ENCODE peak calls at places on chromosomes 16 and 17, in eight cellular contexts. One of them, this sample, is unnamed.

GRCh38 chr17:40485851-40486512 is 15.4 kb downstream of the TNS4 start:
- DNase-seq in kidney tubule cell: peak; percentile 96
- DNase-seq in stimulated activated CD4-positive, alpha-beta T cell treated with anti-CD3 and anti-CD28 coated beads, Interleukin-1b, Interleukin-23, amount 100 ng/mL, for 24 hours: no peak
- DNase-seq in neural progenitor cell: no peak
- DNase-seq in lung microvascular endothelial cell: no peak
- DNase-seq in RWPE1: peak; percentile 84
- DNase-seq in DMS153: peak; percentile 37
- DNase-seq in A172: peak; percentile 98
- DNase-seq in this sample: no peak

GRCh38 chr16:49558451-49558850 is 184.8 kb downstream of the C16orf78 start:
- DNase-seq in RWPE1: no peak
- DNase-seq in stimulated activated CD4-positive, alpha-beta T cell treated with anti-CD3 and anti-CD28 coated beads, Interleukin-1b, Interleukin-23, amount 100 ng/mL, for 24 hours: no peak
- DNase-seq in lung microvascular endothelial cell: no peak
- DNase-seq in neural progenitor cell: no peak
- DNase-seq in A172: no peak
- DNase-seq in kidney tubule cell: no peak
- DNase-seq in DMS153: no peak
- DNase-seq in this sample: no peak

GRCh38 chr17:39787743-39788484 is 50.2 kb downstream of the GRB7 start:
- DNase-seq in DMS153: no peak
- DNase-seq in neural progenitor cell: no peak
- DNase-seq in lung microvascular endothelial cell: no peak
- DNase-seq in kidney tubule cell: peak; percentile 2
- DNase-seq in RWPE1: no peak
- DNase-seq in A172: no peak
- DNase-seq in stimulated activated CD4-positive, alpha-beta T cell treated with anti-CD3 and anti-CD28 coated beads, Interleukin-1b, Interleukin-23, amount 100 ng/mL, for 24 hours: no peak
- DNase-seq in this sample: no peak

GRCh38 chr16:57608462-57609113 is 19.8 kb upstream of the ADGRG1 start:
- DNase-seq in neural progenitor cell: no peak
- DNase-seq in DMS153: no peak
- DNase-seq in RWPE1: no peak
- DNase-seq in A172: no peak
- DNase-seq in kidney tubule cell: no peak
- DNase-seq in stimulated activated CD4-positive, alpha-beta T cell treated with anti-CD3 and anti-CD28 coated beads, Interleukin-1b, Interleukin-23, amount 100 ng/mL, for 24 hours: no peak
- DNase-seq in lung microvascular endothelial cell: no peak
- DNase-seq in this sample: no peak

GRCh38 chr16:84699147-84699711 is 571 bp upstream of the USP10 start:
- DNase-seq in DMS153: no peak
- DNase-seq in kidney tubule cell: peak; percentile 33
- DNase-seq in A172: no peak
- DNase-seq in neural progenitor cell: no peak
- DNase-seq in stimulated activated CD4-positive, alpha-beta T cell treated with anti-CD3 and anti-CD28 coated beads, Interleukin-1b, Interleukin-23, amount 100 ng/mL, for 24 hours: no peak
- DNase-seq in lung microvascular endothelial cell: peak; percentile 41
- DNase-seq in RWPE1: peak; percentile 16
- DNase-seq in this sample: no peak

GRCh38 chr17:64262125-64262421 is 987 bp downstream of the TEX2 start:
- DNase-seq in RWPE1: no peak
- DNase-seq in kidney tubule cell: no peak
- DNase-seq in A172: peak; percentile 27
- DNase-seq in DMS153: no peak
- DNase-seq in lung microvascular endothelial cell: no peak
- DNase-seq in stimulated activated CD4-positive, alpha-beta T cell treated with anti-CD3 and anti-CD28 coated beads, Interleukin-1b, Interleukin-23, amount 100 ng/mL, for 24 hours: no peak
- DNase-seq in neural progenitor cell: no peak
- DNase-seq in this sample: no peak

GRCh38 chr17:35674552-35674951 is 56.9 kb upstream of the RASL10B start:
- DNase-seq in A172: no peak
- DNase-seq in lung microvascular endothelial cell: no peak
- DNase-seq in RWPE1: no peak
- DNase-seq in neural progenitor cell: no peak
- DNase-seq in DMS153: no peak
- DNase-seq in kidney tubule cell: no peak
- DNase-seq in stimulated activated CD4-positive, alpha-beta T cell treated with anti-CD3 and anti-CD28 coated beads, Interleukin-1b, Interleukin-23, amount 100 ng/mL, for 24 hours: no peak
- DNase-seq in this sample: no peak

GRCh38 chr17:15334266-15334665 is 7.1 kb downstream of the TEKT3 start:
- DNase-seq in neural progenitor cell: no peak
- DNase-seq in stimulated activated CD4-positive, alpha-beta T cell treated with anti-CD3 and anti-CD28 coated beads, Interleukin-1b, Interleukin-23, amount 100 ng/mL, for 24 hours: no peak
- DNase-seq in lung microvascular endothelial cell: no peak
- DNase-seq in A172: peak; percentile 30
- DNase-seq in RWPE1: no peak
- DNase-seq in DMS153: no peak
- DNase-seq in kidney tubule cell: no peak
- DNase-seq in this sample: no peak

GRCh38 chr17:76881966-76882365 is 13.8 kb downstream of the MGAT5B start:
- DNase-seq in stimulated activated CD4-positive, alpha-beta T cell treated with anti-CD3 and anti-CD28 coated beads, Interleukin-1b, Interleukin-23, amount 100 ng/mL, for 24 hours: no peak
- DNase-seq in A172: no peak
- DNase-seq in kidney tubule cell: no peak
- DNase-seq in RWPE1: no peak
- DNase-seq in lung microvascular endothelial cell: no peak
- DNase-seq in DMS153: no peak
- DNase-seq in neural progenitor cell: no peak
- DNase-seq in this sample: no peak

GRCh38 chr17:82237746-82238561 is 9.1 kb downstream of the SLC16A3 start:
- DNase-seq in RWPE1: no peak
- DNase-seq in DMS153: no peak
- DNase-seq in neural progenitor cell: no peak
- DNase-seq in stimulated activated CD4-positive, alpha-beta T cell treated with anti-CD3 and anti-CD28 coated beads, Interleukin-1b, Interleukin-23, amount 100 ng/mL, for 24 hours: no peak
- DNase-seq in A172: no peak
- DNase-seq in lung microvascular endothelial cell: no peak
- DNase-seq in kidney tubule cell: no peak
- DNase-seq in this sample: no peak

GRCh38 chr17:68344701-68345136 is 53.4 kb downstream of the ARSG start:
- DNase-seq in A172: no peak
- DNase-seq in neural progenitor cell: peak; percentile 69
- DNase-seq in stimulated activated CD4-positive, alpha-beta T cell treated with anti-CD3 and anti-CD28 coated beads, Interleukin-1b, Interleukin-23, amount 100 ng/mL, for 24 hours: no peak
- DNase-seq in RWPE1: no peak
- DNase-seq in lung microvascular endothelial cell: no peak
- DNase-seq in DMS153: no peak
- DNase-seq in kidney tubule cell: no peak
- DNase-seq in this sample: no peak

GRCh38 chr17:2025220-2025621 is at the start of gene RTN4RL1:
- DNase-seq in lung microvascular endothelial cell: peak; percentile 54
- DNase-seq in neural progenitor cell: peak; percentile 81
- DNase-seq in RWPE1: peak; percentile 87
- DNase-seq in A172: peak; percentile 62
- DNase-seq in kidney tubule cell: peak; percentile 39
- DNase-seq in stimulated activated CD4-positive, alpha-beta T cell treated with anti-CD3 and anti-CD28 coated beads, Interleukin-1b, Interleukin-23, amount 100 ng/mL, for 24 hours: peak; percentile 50
- DNase-seq in DMS153: no peak
- DNase-seq in this sample: no peak

GRCh38 chr17:50276588-50277356 is 2.5 kb downstream of the TMEM92 start:
- DNase-seq in kidney tubule cell: no peak
- DNase-seq in stimulated activated CD4-positive, alpha-beta T cell treated with anti-CD3 and anti-CD28 coated beads, Interleukin-1b, Interleukin-23, amount 100 ng/mL, for 24 hours: no peak
- DNase-seq in neural progenitor cell: no peak
- DNase-seq in A172: no peak
- DNase-seq in lung microvascular endothelial cell: no peak
- DNase-seq in RWPE1: no peak
- DNase-seq in DMS153: no peak
- DNase-seq in this sample: peak; percentile 22

GRCh38 chr17:77843878-77844260 is 114.6 kb upstream of the TNRC6C start:
- DNase-seq in A172: no peak
- DNase-seq in stimulated activated CD4-positive, alpha-beta T cell treated with anti-CD3 and anti-CD28 coated beads, Interleukin-1b, Interleukin-23, amount 100 ng/mL, for 24 hours: no peak
- DNase-seq in lung microvascular endothelial cell: no peak
- DNase-seq in neural progenitor cell: no peak
- DNase-seq in kidney tubule cell: no peak
- DNase-seq in RWPE1: peak; percentile 29
- DNase-seq in DMS153: no peak
- DNase-seq in this sample: no peak

GRCh38 chr17:76868669-76869208 is 535 bp downstream of the MGAT5B start:
- DNase-seq in lung microvascular endothelial cell: peak; percentile 6
- DNase-seq in kidney tubule cell: no peak
- DNase-seq in neural progenitor cell: peak; percentile 67
- DNase-seq in A172: no peak
- DNase-seq in stimulated activated CD4-positive, alpha-beta T cell treated with anti-CD3 and anti-CD28 coated beads, Interleukin-1b, Interleukin-23, amount 100 ng/mL, for 24 hours: no peak
- DNase-seq in RWPE1: no peak
- DNase-seq in DMS153: no peak
- DNase-seq in this sample: peak; percentile 32

GRCh38 chr17:83034525-83034924 is 44.9 kb upstream of the METRNL start:
- DNase-seq in RWPE1: no peak
- DNase-seq in DMS153: no peak
- DNase-seq in neural progenitor cell: no peak
- DNase-seq in A172: no peak
- DNase-seq in lung microvascular endothelial cell: no peak
- DNase-seq in stimulated activated CD4-positive, alpha-beta T cell treated with anti-CD3 and anti-CD28 coated beads, Interleukin-1b, Interleukin-23, amount 100 ng/mL, for 24 hours: no peak
- DNase-seq in kidney tubule cell: no peak
- DNase-seq in this sample: no peak

GRCh38 chr16:84058211-84058610 is 15.6 kb upstream of the SLC38A8 start:
- DNase-seq in neural progenitor cell: no peak
- DNase-seq in DMS153: no peak
- DNase-seq in A172: no peak
- DNase-seq in kidney tubule cell: no peak
- DNase-seq in stimulated activated CD4-positive, alpha-beta T cell treated with anti-CD3 and anti-CD28 coated beads, Interleukin-1b, Interleukin-23, amount 100 ng/mL, for 24 hours: no peak
- DNase-seq in RWPE1: no peak
- DNase-seq in lung microvascular endothelial cell: no peak
- DNase-seq in this sample: no peak

GRCh38 chr17:35892091-35892637 is 12.0 kb upstream of the CCL5 start:
- DNase-seq in lung microvascular endothelial cell: no peak
- DNase-seq in DMS153: no peak
- DNase-seq in A172: no peak
- DNase-seq in RWPE1: no peak
- DNase-seq in kidney tubule cell: peak; percentile 58
- DNase-seq in stimulated activated CD4-positive, alpha-beta T cell treated with anti-CD3 and anti-CD28 coated beads, Interleukin-1b, Interleukin-23, amount 100 ng/mL, for 24 hours: peak; percentile 40
- DNase-seq in neural progenitor cell: no peak
- DNase-seq in this sample: no peak

GRCh38 chr16:31875112-31875803 is 1.7 kb downstream of the ZNF267 start:
- DNase-seq in neural progenitor cell: no peak
- DNase-seq in kidney tubule cell: peak; percentile 63
- DNase-seq in DMS153: no peak
- DNase-seq in A172: peak; percentile 51
- DNase-seq in stimulated activated CD4-positive, alpha-beta T cell treated with anti-CD3 and anti-CD28 coated beads, Interleukin-1b, Interleukin-23, amount 100 ng/mL, for 24 hours: no peak
- DNase-seq in lung microvascular endothelial cell: no peak
- DNase-seq in RWPE1: no peak
- DNase-seq in this sample: no peak

GRCh38 chr16:78607465-78607864 is 508.0 kb downstream of the WWOX start:
- DNase-seq in RWPE1: peak; percentile 6
- DNase-seq in kidney tubule cell: no peak
- DNase-seq in A172: no peak
- DNase-seq in DMS153: no peak
- DNase-seq in stimulated activated CD4-positive, alpha-beta T cell treated with anti-CD3 and anti-CD28 coated beads, Interleukin-1b, Interleukin-23, amount 100 ng/mL, for 24 hours: no peak
- DNase-seq in lung microvascular endothelial cell: no peak
- DNase-seq in neural progenitor cell: no peak
- DNase-seq in this sample: no peak

GRCh38 chr17:40598928-40599627 is 33.8 kb upstream of the CCR7 start:
- DNase-seq in neural progenitor cell: no peak
- DNase-seq in kidney tubule cell: no peak
- DNase-seq in stimulated activated CD4-positive, alpha-beta T cell treated with anti-CD3 and anti-CD28 coated beads, Interleukin-1b, Interleukin-23, amount 100 ng/mL, for 24 hours: no peak
- DNase-seq in RWPE1: no peak
- DNase-seq in DMS153: no peak
- DNase-seq in lung microvascular endothelial cell: no peak
- DNase-seq in A172: no peak
- DNase-seq in this sample: no peak

GRCh38 chr16:31274831-31275816 is 15.3 kb downstream of the ITGAM start:
- DNase-seq in DMS153: no peak
- DNase-seq in kidney tubule cell: no peak
- DNase-seq in lung microvascular endothelial cell: no peak
- DNase-seq in stimulated activated CD4-positive, alpha-beta T cell treated with anti-CD3 and anti-CD28 coated beads, Interleukin-1b, Interleukin-23, amount 100 ng/mL, for 24 hours: no peak
- DNase-seq in RWPE1: peak; percentile 90
- DNase-seq in neural progenitor cell: no peak
- DNase-seq in A172: no peak
- DNase-seq in this sample: no peak

GRCh38 chr16:4976079-4976478 is 17.9 kb downstream of the SEC14L5 start:
- DNase-seq in lung microvascular endothelial cell: no peak
- DNase-seq in RWPE1: no peak
- DNase-seq in neural progenitor cell: no peak
- DNase-seq in stimulated activated CD4-positive, alpha-beta T cell treated with anti-CD3 and anti-CD28 coated beads, Interleukin-1b, Interleukin-23, amount 100 ng/mL, for 24 hours: no peak
- DNase-seq in A172: no peak
- DNase-seq in kidney tubule cell: no peak
- DNase-seq in DMS153: no peak
- DNase-seq in this sample: no peak

GRCh38 chr16:81204794-81205680 is 33.5 kb upstream of the BCO1 start:
- DNase-seq in lung microvascular endothelial cell: peak; percentile 81
- DNase-seq in RWPE1: peak; percentile 26
- DNase-seq in kidney tubule cell: peak; percentile 55
- DNase-seq in stimulated activated CD4-positive, alpha-beta T cell treated with anti-CD3 and anti-CD28 coated beads, Interleukin-1b, Interleukin-23, amount 100 ng/mL, for 24 hours: peak; percentile 9
- DNase-seq in DMS153: no peak
- DNase-seq in neural progenitor cell: peak; percentile 59
- DNase-seq in A172: peak; percentile 54
- DNase-seq in this sample: no peak

GRCh38 chr17:39450847-39451581 is at the start of gene MED1:
- DNase-seq in RWPE1: peak; percentile 96
- DNase-seq in lung microvascular endothelial cell: peak; percentile 99
- DNase-seq in kidney tubule cell: peak; percentile 98
- DNase-seq in neural progenitor cell: peak; percentile 99
- DNase-seq in A172: peak; percentile 100
- DNase-seq in DMS153: peak; percentile 97
- DNase-seq in stimulated activated CD4-positive, alpha-beta T cell treated with anti-CD3 and anti-CD28 coated beads, Interleukin-1b, Interleukin-23, amount 100 ng/mL, for 24 hours: peak; percentile 80
- DNase-seq in this sample: peak; percentile 99

GRCh38 chr16:10876799-10877341 is at the start of gene CIITA:
- DNase-seq in DMS153: no peak
- DNase-seq in A172: peak; percentile 94
- DNase-seq in RWPE1: peak; percentile 87
- DNase-seq in neural progenitor cell: no peak
- DNase-seq in stimulated activated CD4-positive, alpha-beta T cell treated with anti-CD3 and anti-CD28 coated beads, Interleukin-1b, Interleukin-23, amount 100 ng/mL, for 24 hours: no peak
- DNase-seq in lung microvascular endothelial cell: no peak
- DNase-seq in kidney tubule cell: peak; percentile 94
- DNase-seq in this sample: no peak

GRCh38 chr16:67917852-67918236 is 13.8 kb downstream of the CTRL start:
- DNase-seq in stimulated activated CD4-positive, alpha-beta T cell treated with anti-CD3 and anti-CD28 coated beads, Interleukin-1b, Interleukin-23, amount 100 ng/mL, for 24 hours: no peak
- DNase-seq in A172: peak; percentile 85
- DNase-seq in neural progenitor cell: no peak
- DNase-seq in kidney tubule cell: peak; percentile 92
- DNase-seq in RWPE1: peak; percentile 87
- DNase-seq in DMS153: no peak
- DNase-seq in lung microvascular endothelial cell: no peak
- DNase-seq in this sample: no peak

GRCh38 chr16:57585051-57585687 is 42.7 kb downstream of the ADGRG5 start:
- DNase-seq in lung microvascular endothelial cell: no peak
- DNase-seq in stimulated activated CD4-positive, alpha-beta T cell treated with anti-CD3 and anti-CD28 coated beads, Interleukin-1b, Interleukin-23, amount 100 ng/mL, for 24 hours: no peak
- DNase-seq in kidney tubule cell: no peak
- DNase-seq in DMS153: no peak
- DNase-seq in A172: no peak
- DNase-seq in RWPE1: no peak
- DNase-seq in neural progenitor cell: no peak
- DNase-seq in this sample: no peak

GRCh38 chr16:58615280-58615679 is 14.3 kb downstream of the CNOT1 start:
- DNase-seq in lung microvascular endothelial cell: no peak
- DNase-seq in neural progenitor cell: no peak
- DNase-seq in kidney tubule cell: no peak
- DNase-seq in A172: no peak
- DNase-seq in DMS153: no peak
- DNase-seq in stimulated activated CD4-positive, alpha-beta T cell treated with anti-CD3 and anti-CD28 coated beads, Interleukin-1b, Interleukin-23, amount 100 ng/mL, for 24 hours: no peak
- DNase-seq in RWPE1: no peak
- DNase-seq in this sample: no peak

GRCh38 chr16:7324306-7324705 is 8.3 kb upstream of the RBFOX1 start:
- DNase-seq in lung microvascular endothelial cell: no peak
- DNase-seq in stimulated activated CD4-positive, alpha-beta T cell treated with anti-CD3 and anti-CD28 coated beads, Interleukin-1b, Interleukin-23, amount 100 ng/mL, for 24 hours: no peak
- DNase-seq in A172: no peak
- DNase-seq in RWPE1: no peak
- DNase-seq in DMS153: no peak
- DNase-seq in neural progenitor cell: peak; percentile 58
- DNase-seq in kidney tubule cell: no peak
- DNase-seq in this sample: no peak

GRCh38 chr17:27701963-27702362 is 71.0 kb downstream of the LGALS9 start:
- DNase-seq in neural progenitor cell: no peak
- DNase-seq in stimulated activated CD4-positive, alpha-beta T cell treated with anti-CD3 and anti-CD28 coated beads, Interleukin-1b, Interleukin-23, amount 100 ng/mL, for 24 hours: no peak
- DNase-seq in RWPE1: no peak
- DNase-seq in lung microvascular endothelial cell: no peak
- DNase-seq in A172: no peak
- DNase-seq in kidney tubule cell: no peak
- DNase-seq in DMS153: no peak
- DNase-seq in this sample: no peak

GRCh38 chr17:15490634-15491261 is 23.3 kb upstream of the CDRT4 start:
- DNase-seq in neural progenitor cell: peak; percentile 59
- DNase-seq in A172: peak; percentile 95
- DNase-seq in lung microvascular endothelial cell: peak; percentile 96
- DNase-seq in kidney tubule cell: peak; percentile 55
- DNase-seq in RWPE1: no peak
- DNase-seq in DMS153: no peak
- DNase-seq in stimulated activated CD4-positive, alpha-beta T cell treated with anti-CD3 and anti-CD28 coated beads, Interleukin-1b, Interleukin-23, amount 100 ng/mL, for 24 hours: no peak
- DNase-seq in this sample: no peak

GRCh38 chr16:70646260-70647241 is at the start of gene IL34:
- DNase-seq in lung microvascular endothelial cell: peak; percentile 83
- DNase-seq in neural progenitor cell: no peak
- DNase-seq in A172: no peak
- DNase-seq in RWPE1: no peak
- DNase-seq in stimulated activated CD4-positive, alpha-beta T cell treated with anti-CD3 and anti-CD28 coated beads, Interleukin-1b, Interleukin-23, amount 100 ng/mL, for 24 hours: no peak
- DNase-seq in DMS153: no peak
- DNase-seq in kidney tubule cell: peak; percentile 26
- DNase-seq in this sample: no peak

GRCh38 chr17:39209317-39210092 is 9.4 kb downstream of the RPL19 start:
- DNase-seq in DMS153: no peak
- DNase-seq in lung microvascular endothelial cell: peak; percentile 48
- DNase-seq in RWPE1: no peak
- DNase-seq in stimulated activated CD4-positive, alpha-beta T cell treated with anti-CD3 and anti-CD28 coated beads, Interleukin-1b, Interleukin-23, amount 100 ng/mL, for 24 hours: peak; percentile 50
- DNase-seq in A172: no peak
- DNase-seq in kidney tubule cell: peak; percentile 39
- DNase-seq in neural progenitor cell: peak; percentile 57
- DNase-seq in this sample: peak; percentile 26

This sample was measured in NCI-H774.